ENCODE peak calls at places on chromosomes 3 and 15, in seven cellular contexts. H is ACHN; W is activated naive CD4-positive, alpha-beta T cell treated with anti-CD3 and anti-CD28 coated beads for 36 hours; T is HFFc6; X is WTC11; V is Calu3; O is endothelial cell. S is an unnamed sample.

GRCh38 chr3:72273615-72274014 is 488.7 kb upstream of the PROK2 start:
- DNase-seq in T (peak), O (peak), V (no peak), H (no peak), X (peak), W (no peak), S (no peak)

GRCh38 chr3:157313186-157313585 is 123.5 kb upstream of the PTX3 start:
- DNase-seq in X (no peak), O (no peak), V (no peak), W (no peak), H (no peak), T (no peak), S (no peak)

GRCh38 chr15:28098766-28099554 is at the start of gene OCA2:
- DNase-seq in T (no peak), V (no peak), X (peak), W (peak), H (peak), O (peak), S (no peak)

GRCh38 chr15:95410757-95411156 is 919.7 kb upstream of the NR2F2 start:
- DNase-seq in O (no peak), H (no peak), V (no peak), W (no peak), T (peak), X (no peak), S (no peak)

GRCh38 chr3:72614394-72615074 is 233.7 kb downstream of the SHQ1 start:
- DNase-seq in H (no peak), W (no peak), X (no peak), O (no peak), T (no peak), V (no peak), S (no peak)

GRCh38 chr3:8607285-8608040 is 37.1 kb downstream of the SSUH2 start:
- DNase-seq in W (peak), H (peak), O (peak), T (peak), X (peak), V (peak), S (no peak)

GRCh38 chr3:143535994-143536784 is 312.1 kb downstream of the SLC9A9 start:
- DNase-seq in X (no peak), V (no peak), H (no peak), T (no peak), O (no peak), W (no peak), S (no peak)

GRCh38 chr3:134794950-134795775 is at the start of gene EPHB1:
- DNase-seq in W (peak), X (peak), T (peak), O (peak), H (peak), V (peak), S (peak)

GRCh38 chr15:25022233-25022632 is 67.4 kb downstream of the SNRPN start:
- DNase-seq in O (no peak), V (no peak), X (no peak), T (no peak), H (peak), W (no peak), S (no peak)

GRCh38 chr3:11290743-11291680 is 18.8 kb downstream of the ATG7 start:
- DNase-seq in X (no peak), W (peak), T (peak), H (no peak), O (no peak), V (no peak), S (no peak)

GRCh38 chr15:75729304-75730069 is 16.8 kb upstream of the CSPG4 start:
- DNase-seq in X (no peak), V (no peak), O (no peak), H (no peak), T (no peak), W (no peak), S (no peak)

GRCh38 chr15:80228959-80229610 is 22.9 kb downstream of the CTXND1 start:
- DNase-seq in V (peak), T (peak), W (no peak), H (peak), X (no peak), O (no peak), S (no peak)

GRCh38 chr15:81504170-81504905 is 130.3 kb upstream of the TMC3 start:
- DNase-seq in T (peak), V (no peak), H (no peak), O (no peak), W (no peak), X (no peak), S (peak)

GRCh38 chr3:156675744-156676466 is 1.5 kb downstream of the TIPARP start:
- DNase-seq in W (peak), V (peak), O (no peak), T (peak), H (peak), X (no peak), S (peak)

GRCh38 chr15:65550681-65551098 is 20.4 kb downstream of the HACD3 start:
- DNase-seq in O (no peak), T (peak), X (no peak), W (no peak), V (no peak), H (no peak), S (no peak)

GRCh38 chr15:31489801-31490646 is 163.4 kb downstream of the KLF13 start:
- DNase-seq in H (peak), W (peak), T (peak), O (no peak), V (peak), X (no peak), S (peak)

GRCh38 chr3:155664922-155665695 is 79.8 kb downstream of the PLCH1 start:
- DNase-seq in V (peak), X (no peak), T (peak), H (peak), W (no peak), O (no peak), S (no peak)

S was measured in SW 1271.